ENCODE peak calls at places on chromosomes 13 and 19, in five cellular contexts. Q is tibial nerve, O is lower lobe of right lung, W is OCI-LY7, R is mesendoderm. N is an unnamed sample.

GRCh38 chr19:1274852-1275259 is 474 bp upstream of the FAM174C start:
- DNase-seq in Q (no peak), O (peak; percentile 58), W (no peak), R (no peak), N (no peak)

GRCh38 chr13:29361716-29362115 is 233.8 kb downstream of the SLC7A1 start:
- DNase-seq in Q (no peak), O (no peak), W (no peak), R (no peak), N (no peak)

GRCh38 chr13:81395368-81395767 is 1054.4 kb upstream of the SPRY2 start:
- DNase-seq in Q (no peak), O (no peak), W (no peak), R (peak; percentile 69), N (peak; percentile 49)

GRCh38 chr13:28219408-28220099 is 81.2 kb downstream of the PAN3 start:
- DNase-seq in Q (no peak), O (no peak), W (no peak), R (no peak), N (no peak)

GRCh38 chr19:13133241-13133870 is 15.3 kb downstream of the NACC1 start:
- DNase-seq in Q (no peak), O (no peak), W (no peak), R (no peak), N (no peak)

GRCh38 chr19:8209965-8210659 is 942 bp downstream of the CERS4 start:
- DNase-seq in Q (no peak), O (no peak), W (no peak), R (no peak), N (no peak)

GRCh38 chr13:82370306-82370705 is 1512.0 kb downstream of the SLITRK1 start:
- DNase-seq in Q (no peak), O (no peak), W (no peak), R (peak; percentile 31), N (no peak)

GRCh38 chr13:77832339-77833100 is 86.1 kb downstream of the EDNRB start:
- DNase-seq in Q (no peak), O (no peak), W (no peak), R (no peak), N (no peak)

GRCh38 chr19:12745166-12745897 is 6.3 kb upstream of the BEST2 start:
- DNase-seq in Q (no peak), O (no peak), W (no peak), R (no peak), N (no peak)

GRCh38 chr13:32212420-32212819 is 102.7 kb downstream of the ZAR1L start:
- DNase-seq in Q (no peak), O (no peak), W (no peak), R (no peak), N (no peak)

GRCh38 chr19:8311461-8312260 is 3.5 kb upstream of the CD320 start:
- DNase-seq in Q (no peak), O (peak; percentile 52), W (no peak), R (no peak), N (peak; percentile 22)

GRCh38 chr13:49305824-49306425 is 58.2 kb downstream of the CDADC1 start:
- DNase-seq in Q (no peak), O (no peak), W (peak; percentile 64), R (no peak), N (no peak)

GRCh38 chr13:110463876-110464510 is 97.5 kb downstream of the RAB20 start:
- DNase-seq in Q (no peak), O (peak; percentile 29), W (no peak), R (no peak), N (no peak)

GRCh38 chr13:40344270-40345148 is 321.9 kb downstream of the FOXO1 start:
- DNase-seq in Q (no peak), O (no peak), W (peak; percentile 13), R (no peak), N (peak; percentile 64)

GRCh38 chr13:41289463-41289881 is 21.6 kb upstream of the NAA16 start:
- DNase-seq in Q (no peak), O (no peak), W (no peak), R (no peak), N (no peak)

GRCh38 chr19:41641879-41642485 is 15.1 kb upstream of the CEACAM4 start:
- DNase-seq in Q (peak; percentile 73), O (peak; percentile 65), W (peak; percentile 66), R (peak; percentile 46), N (peak; percentile 70)

GRCh38 chr19:10430505-10431253 is 10.3 kb downstream of the PDE4A start:
- DNase-seq in Q (no peak), O (peak; percentile 83), W (no peak), R (no peak), N (no peak)

GRCh38 chr13:87667686-87668085 is 3.5 kb upstream of the SLITRK5 start:
- DNase-seq in Q (no peak), O (no peak), W (no peak), R (no peak), N (no peak)

GRCh38 chr13:48712141-48712540 is 58.4 kb downstream of the CYSLTR2 start:
- DNase-seq in Q (no peak), O (no peak), W (no peak), R (no peak), N (no peak)

GRCh38 chr19:12379732-12380443 is 14.4 kb upstream of the ZNF442 start:
- DNase-seq in Q (no peak), O (no peak), W (no peak), R (peak; percentile 18), N (no peak)

GRCh38 chr13:47310376-47310775 is 413.5 kb upstream of the HTR2A start:
- DNase-seq in Q (no peak), O (no peak), W (no peak), R (peak; percentile 45), N (no peak)

GRCh38 chr19:16328824-16329482 is 4.3 kb downstream of the KLF2 start:
- DNase-seq in Q (no peak), O (peak; percentile 48), W (peak; percentile 57), R (no peak), N (no peak)

GRCh38 chr13:49858183-49858856 is 65.8 kb upstream of the KPNA3 start:
- DNase-seq in Q (no peak), O (no peak), W (no peak), R (no peak), N (no peak)

GRCh38 chr13:31663880-31664585 is 75.3 kb upstream of the RXFP2 start:
- DNase-seq in Q (no peak), O (no peak), W (no peak), R (peak; percentile 17), N (no peak)

GRCh38 chr19:58394821-58395219 is 636 bp upstream of the RNF225 start:
- DNase-seq in Q (no peak), O (no peak), W (no peak), R (no peak), N (no peak)

GRCh38 chr13:21849323-21849722 is 178.4 kb downstream of the FGF9 start:
- DNase-seq in Q (no peak), O (no peak), W (peak; percentile 39), R (peak; percentile 74), N (peak; percentile 50)

GRCh38 chr13:76707360-76707759 is 178.8 kb downstream of the KCTD12 start:
- DNase-seq in Q (no peak), O (no peak), W (no peak), R (no peak), N (no peak)

GRCh38 chr19:4260605-4261191 is 13.8 kb downstream of the YJU2 start:
- DNase-seq in Q (no peak), O (no peak), W (no peak), R (no peak), N (no peak)

GRCh38 chr19:12596927-12597548 is 13.6 kb downstream of the ZNF490 start:
- DNase-seq in Q (no peak), O (peak; percentile 76), W (no peak), R (no peak), N (no peak)

GRCh38 chr19:33864311-33864850 is 67.7 kb downstream of the KCTD15 start:
- DNase-seq in Q (no peak), O (no peak), W (no peak), R (no peak), N (peak; percentile 6)

GRCh38 chr19:46475976-46476375 is 4.6 kb upstream of the PNMA8A start:
- DNase-seq in Q (no peak), O (no peak), W (no peak), R (no peak), N (no peak)

GRCh38 chr13:100089633-100090032 is 740 bp downstream of the PCCA start:
- DNase-seq in Q (no peak), O (no peak), W (peak; percentile 4), R (no peak), N (peak; percentile 41)

DNA sequence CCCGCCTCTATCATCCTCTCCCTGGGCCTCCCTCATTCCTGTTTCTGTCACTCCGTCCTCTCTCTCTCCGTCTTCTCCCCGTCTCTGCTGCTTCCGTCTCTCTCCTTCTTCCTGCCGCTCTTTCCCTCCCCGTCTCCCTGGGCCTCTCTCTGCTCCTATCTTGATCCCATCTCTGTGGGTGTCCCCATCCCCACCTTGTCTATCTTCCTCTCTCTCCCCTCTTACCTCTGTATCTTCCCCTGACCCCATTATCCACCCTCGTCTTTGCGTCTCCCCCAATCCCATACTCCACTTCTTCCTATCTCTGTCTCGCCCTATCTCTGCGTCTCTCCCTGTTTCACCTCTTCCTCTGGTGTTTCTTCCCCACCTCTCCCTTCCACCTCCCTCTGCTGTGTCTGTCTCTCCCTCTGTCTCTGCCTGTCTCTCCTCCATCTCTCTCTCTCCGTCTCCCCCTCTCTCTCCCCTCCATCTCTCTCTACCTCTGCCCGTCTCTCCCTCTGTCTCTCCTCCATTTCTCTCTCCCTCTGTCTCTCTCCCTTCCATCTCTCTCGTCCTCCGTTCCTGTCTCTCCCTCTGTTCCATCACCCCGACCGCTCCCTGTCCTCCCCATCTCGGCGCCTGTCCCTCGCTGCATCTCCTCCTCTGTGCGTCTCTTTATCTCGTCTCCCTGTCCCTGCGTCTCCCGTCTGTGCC is 4.3 kb downstream of the GRIN2D start:
- DNase-seq in Q (no peak), O (no peak), W (no peak), R (peak; percentile 34), N (no peak)
- H3K4me1 ChIP-seq in Q (peaks cover 59% of the 10 kb centered on the region), O (peaks cover 11% of the 10 kb centered on the region), W (peaks cover 37% of the 10 kb centered on the region), R (peaks cover 5% of the 10 kb centered on the region), N (peaks cover 2% of the 10 kb centered on the region)

DNA sequence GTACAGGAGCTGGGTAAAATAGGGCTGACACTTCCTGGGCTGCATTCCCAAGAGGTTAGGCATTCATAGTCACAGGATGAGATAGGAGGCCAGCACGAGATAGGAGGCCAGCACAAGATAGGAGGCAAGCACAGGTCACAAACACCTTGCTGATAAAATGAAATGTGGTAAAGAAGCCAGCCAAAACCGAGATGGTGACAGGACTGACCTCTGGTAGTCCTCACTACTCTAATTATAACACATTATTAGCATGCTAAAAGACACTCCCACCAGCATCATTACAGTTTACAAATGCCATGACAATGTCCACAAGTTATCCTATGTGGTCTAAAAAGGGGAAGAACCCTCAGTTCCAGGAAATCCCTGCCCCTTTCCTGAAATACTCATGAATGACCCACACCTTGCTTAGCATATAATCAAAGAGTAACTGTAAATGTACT is 20.9 kb upstream of the IGSF23 start:
- DNase-seq in Q (no peak), O (no peak), W (no peak), R (peak; percentile 80), N (peak; percentile 91)
- H3K4me3 ChIP-seq in Q (no peak overlapping the region), O (no peak overlapping the region), W (no peak overlapping the region), R (no peak overlapping the region), N (no peak overlapping the region)

GRCh38 chr13:96810104-96810503 is 184.2 kb downstream of the OXGR1 start:
- DNase-seq in Q (no peak), O (no peak), W (no peak), R (no peak), N (peak; percentile 96)
- H3K27ac ChIP-seq in Q (no peak overlapping the region), O (no peak overlapping the region), W (no peak overlapping the region), R (no peak overlapping the region), N (no peak overlapping the region)

GRCh38 chr13:33678906-33679657 is 138.9 kb upstream of the RFC3 start:
- DNase-seq in Q (peak; percentile 34), O (peak; percentile 68), W (no peak), R (peak; percentile 77), N (peak; percentile 94)
- H3K4me1 ChIP-seq in Q (peaks cover 26% of the 10 kb centered on the region), O (peaks cover 29% of the 10 kb centered on the region), W (peaks cover 6% of the 10 kb centered on the region), R (no peaks in the 10 kb centered on the region), N (peaks cover 5% of the 10 kb centered on the region)

N was measured in small intestine.